ENCODE peak calls at places on chromosomes 3 and 15, in four cellular contexts. K is osteocyte, B is glomerular endothelial cell, S is stomach. A is an unnamed sample.

GRCh38 chr15:75425966-75426500 is 25.5 kb downstream of the SIN3A start:
- DNase-seq in B (no peak), S (no peak), K (no peak), A (no peak)

GRCh38 chr3:40680685-40681657 is 156.2 kb downstream of the ZNF621 start:
- DNase-seq in K (no peak), B (no peak), S (no peak), A (no peak)

GRCh38 chr15:48374472-48374871 is 43.2 kb downstream of the DUT start:
- DNase-seq in K (no peak), S (no peak), B (no peak), A (no peak)

GRCh38 chr3:193552911-193553310 is 1.8 kb downstream of the ATP13A4 start:
- DNase-seq in B (no peak), K (no peak), S (peak; percentile 73), A (no peak)

GRCh38 chr15:88020806-88021205 is 235.7 kb downstream of the NTRK3 start:
- DNase-seq in B (no peak), S (no peak), K (no peak), A (no peak)

GRCh38 chr3:183548262-183548769 is 7.2 kb downstream of the KLHL6 start:
- DNase-seq in B (peak; percentile 78), K (no peak), S (no peak), A (no peak)

GRCh38 chr3:29410660-29411405 is 130.0 kb downstream of the RBMS3 start:
- DNase-seq in S (no peak), B (no peak), K (no peak), A (no peak)

GRCh38 chr3:12135029-12135634 is 23.6 kb downstream of the TIMP4 start:
- DNase-seq in K (no peak), B (no peak), S (peak; percentile 81), A (peak; percentile 51)

GRCh38 chr15:63052128-63052826 is 9.7 kb downstream of the TPM1 start:
- DNase-seq in B (no peak), K (no peak), S (no peak), A (no peak)

GRCh38 chr15:41773332-41773728 is 954 bp upstream of the MAPKBP1 start:
- DNase-seq in K (no peak), B (no peak), S (no peak), A (no peak)

GRCh38 chr3:114746502-114746901 is 400.6 kb downstream of the ZBTB20 start:
- DNase-seq in B (no peak), K (no peak), S (no peak), A (no peak)

GRCh38 chr3:156093966-156094365 is 26.4 kb upstream of the KCNAB1 start:
- DNase-seq in K (no peak), S (no peak), B (no peak), A (no peak)

GRCh38 chr3:29695201-29695904 is 414.5 kb downstream of the RBMS3 start:
- DNase-seq in S (no peak), K (no peak), B (no peak), A (peak; percentile 72)

GRCh38 chr15:63374686-63375520 is 6.7 kb downstream of the CA12 start:
- DNase-seq in B (no peak), K (no peak), S (peak; percentile 45), A (no peak)

GRCh38 chr3:197028711-197029510 is 706 bp downstream of the MELTF start:
- DNase-seq in S (no peak), K (peak; percentile 86), B (no peak), A (no peak)

GRCh38 chr3:52130966-52131637 is 23.1 kb downstream of the POC1A start:
- DNase-seq in K (no peak), S (no peak), B (no peak), A (no peak)

GRCh38 chr3:103873024-103873423 is 1438.2 kb downstream of the ZPLD1 start:
- DNase-seq in B (no peak), S (no peak), K (no peak), A (no peak)

GRCh38 chr3:129492691-129493090 is 35.7 kb upstream of the RHO start:
- DNase-seq in K (no peak), S (no peak), B (no peak), A (no peak)

GRCh38 chr3:41580274-41580959 is 381.1 kb downstream of the CTNNB1 start:
- DNase-seq in S (no peak), B (no peak), K (no peak), A (no peak)

GRCh38 chr15:42121667-42122066 is 27.3 kb upstream of the PLA2G4D start:
- DNase-seq in B (no peak), S (peak; percentile 17), K (peak; percentile 69), A (no peak)

GRCh38 chr3:127373701-127374625 is 86.1 kb upstream of the PRR20G start:
- DNase-seq in B (no peak), S (peak; percentile 37), K (no peak), A (no peak)

GRCh38 chr15:48283361-48284157 is 47.7 kb upstream of the DUT start:
- DNase-seq in B (no peak), K (no peak), S (no peak), A (no peak)

GRCh38 chr15:80777137-80777536 is 2.0 kb upstream of the CEMIP start:
- DNase-seq in B (no peak), K (peak; percentile 80), S (no peak), A (peak; percentile 52)

GRCh38 chr15:75817151-75817935 is 25.9 kb upstream of the UBE2Q2 start:
- DNase-seq in K (no peak), S (no peak), B (no peak), A (no peak)

GRCh38 chr15:70101459-70102113 is 3.9 kb upstream of the TLE3 start:
- DNase-seq in S (peak; percentile 63), B (peak; percentile 85), K (no peak), A (peak; percentile 97)

GRCh38 chr3:177525987-177526712 is 328.9 kb upstream of the TBL1XR1 start:
- DNase-seq in K (no peak), S (no peak), B (no peak), A (no peak)

GRCh38 chr15:63503739-63504246 is 600 bp upstream of the USP3 start:
- DNase-seq in K (no peak), B (no peak), S (peak; percentile 69), A (peak; percentile 91)

GRCh38 chr15:36590838-36591237 is 11.4 kb downstream of the CDIN1 start:
- DNase-seq in B (no peak), K (no peak), S (no peak), A (no peak)

GRCh38 chr3:178822722-178823121 is 248.9 kb downstream of the ZMAT3 start:
- DNase-seq in K (no peak), S (no peak), B (no peak), A (no peak)

GRCh38 chr3:185606191-185606590 is 20.1 kb downstream of the SENP2 start:
- DNase-seq in S (no peak), B (no peak), K (no peak), A (no peak)

GRCh38 chr3:185399629-185400339 is 36.8 kb downstream of the MAP3K13 start:
- DNase-seq in B (no peak), S (no peak), K (no peak), A (no peak)

GRCh38 chr3:120357807-120358206 is 8.7 kb upstream of the LRRC58 start:
- DNase-seq in S (no peak), K (no peak), B (no peak), A (no peak)

GRCh38 chr3:178083906-178084823 is 452.1 kb upstream of the KCNMB2 start:
- DNase-seq in S (no peak), B (no peak), K (no peak), A (peak; percentile 78)

GRCh38 chr3:72018339-72018984 is 233.5 kb upstream of the PROK2 start:
- DNase-seq in K (no peak), B (no peak), S (no peak), A (no peak)

GRCh38 chr15:89243046-89243690 is 611 bp upstream of the FANCI start:
- DNase-seq in K (no peak), S (no peak), B (no peak), A (no peak)

GRCh38 chr3:11662392-11662990 is 18.8 kb upstream of the VGLL4 start:
- DNase-seq in S (no peak), B (no peak), K (no peak), A (no peak)